ENCODE peak calls at places on chromosomes 6 and 20, in five cellular contexts. P is CD8-positive, alpha-beta T cell; W is stimulated activated CD8-positive, alpha-beta memory T cell treated with anti-CD3 and anti-CD28 coated beads, Interleukin-4, amount 100 ng/mL, for 24 hours; Q is activated naive CD4-positive, alpha-beta T cell; H is A549. D is an unnamed sample.
A peak's percentile ranks its signal among the peaks of the same experiment; 100 is the strongest.

GRCh38 chr20:401682-402495 is 6.2 kb upstream of the RBCK1 start:
- DNase-seq in P (no peak), W (no peak), Q (no peak), H (peak; percentile 100), D (no peak)

GRCh38 chr20:34526466-34526865 is 10.2 kb downstream of the DYNLRB1 start:
- DNase-seq in P (no peak), W (no peak), Q (no peak), H (no peak), D (no peak)

GRCh38 chr6:84508981-84509380 is 255.4 kb downstream of the TBX18 start:
- DNase-seq in P (no peak), W (no peak), Q (no peak), H (no peak), D (no peak)

GRCh38 chr20:20796766-20797415 is 84.4 kb upstream of the RALGAPA2 start:
- DNase-seq in P (no peak), W (no peak), Q (no peak), H (no peak), D (no peak)

GRCh38 chr6:137358273-137358672 is 135.9 kb downstream of the OLIG3 start:
- DNase-seq in P (no peak), W (no peak), Q (no peak), H (no peak), D (no peak)

GRCh38 chr6:144305985-144306384 is 20.9 kb downstream of the UTRN start:
- DNase-seq in P (no peak), W (peak; percentile 6), Q (no peak), H (no peak), D (no peak)

GRCh38 chr20:25000268-25000801 is 7.8 kb upstream of the APMAP start:
- DNase-seq in P (no peak), W (no peak), Q (no peak), H (peak; percentile 35), D (no peak)

GRCh38 chr20:43541214-43541613 is 17.6 kb upstream of the SGK2 start:
- DNase-seq in P (no peak), W (no peak), Q (no peak), H (no peak), D (no peak)

GRCh38 chr6:41680182-41680965 is 42.1 kb downstream of the MDFI start:
- DNase-seq in P (no peak), W (no peak), Q (no peak), H (no peak), D (no peak)

GRCh38 chr20:52130406-52130805 is 61.2 kb downstream of the ZFP64 start:
- DNase-seq in P (no peak), W (no peak), Q (no peak), H (no peak), D (no peak)

GRCh38 chr6:12258191-12258590 is 32.0 kb upstream of the EDN1 start:
- DNase-seq in P (no peak), W (no peak), Q (no peak), H (no peak), D (no peak)

GRCh38 chr6:127468936-127469335 is 9.7 kb upstream of the KIAA0408 start:
- DNase-seq in P (no peak), W (no peak), Q (no peak), H (no peak), D (no peak)

GRCh38 chr6:64811145-64811544 is 895.9 kb downstream of the EYS start:
- DNase-seq in P (no peak), W (no peak), Q (no peak), H (no peak), D (no peak)

GRCh38 chr6:154386848-154387717 is 30.5 kb upstream of the IPCEF1 start:
- DNase-seq in P (no peak), W (no peak), Q (no peak), H (peak; percentile 64), D (no peak)

GRCh38 chr20:57851786-57852185 is 142.0 kb upstream of the PMEPA1 start:
- DNase-seq in P (no peak), W (no peak), Q (no peak), H (no peak), D (no peak)

GRCh38 chr6:42786525-42786985 is 4.7 kb downstream of the BICRAL start:
- DNase-seq in P (no peak), W (no peak), Q (no peak), H (no peak), D (no peak)

GRCh38 chr20:50012282-50013263 is 29.8 kb downstream of the SNAI1 start:
- DNase-seq in P (no peak), W (no peak), Q (no peak), H (no peak), D (no peak)

GRCh38 chr6:41335296-41335695 is at the start of gene NCR2:
- DNase-seq in P (no peak), W (no peak), Q (no peak), H (no peak), D (no peak)

GRCh38 chr6:170433163-170434095 is 119.7 kb downstream of the PSMB1 start:
- DNase-seq in P (no peak), W (no peak), Q (no peak), H (no peak), D (no peak)

GRCh38 chr6:134064461-134064860 is 12.0 kb upstream of the SLC2A12 start:
- DNase-seq in P (no peak), W (no peak), Q (no peak), H (no peak), D (no peak)

GRCh38 chr6:34526241-34526972 is 29.7 kb downstream of the SPDEF start:
- DNase-seq in P (no peak), W (no peak), Q (no peak), H (no peak), D (no peak)

GRCh38 chr6:169096326-169096882 is 157.2 kb downstream of the THBS2 start:
- DNase-seq in P (no peak), W (no peak), Q (no peak), H (no peak), D (no peak)

GRCh38 chr6:123224077-123224476 is 228.0 kb downstream of the CLVS2 start:
- DNase-seq in P (no peak), W (no peak), Q (no peak), H (no peak), D (no peak)

D was measured in T-helper 9 cell.